ENCODE peak calls at places on chromosomes 13 and 19, in seven cellular contexts. L is PC-3, S is T-helper 9 cell, X is cardiac fibroblast, O is esophagus squamous epithelium, H is thoracic aorta, R is AG04450. W is an unnamed sample.
A peak's percentile ranks its signal among the peaks of the same experiment; 100 is the strongest.

GRCh38 chr19:56687036-56687435 is 15.5 kb upstream of the ZNF835 start:
- DNase-seq in L (peak; percentile 4), S (no peak), X (no peak), O (no peak), H (no peak), R (no peak), W (no peak)

GRCh38 chr19:1855828-1856255 is 7.5 kb downstream of the KLF16 start:
- DNase-seq in L (no peak), S (no peak), X (peak; percentile 39), O (no peak), H (no peak), R (no peak), W (no peak)

GRCh38 chr13:103859952-103860351 is 793.7 kb upstream of the SLC10A2 start:
- DNase-seq in L (no peak), S (no peak), X (no peak), O (no peak), H (no peak), R (no peak), W (no peak)

GRCh38 chr19:1232652-1233360 is 5.0 kb downstream of the CBARP start:
- DNase-seq in L (peak; percentile 42), S (no peak), X (peak; percentile 72), O (no peak), H (no peak), R (no peak), W (no peak)

GRCh38 chr13:40130871-40131636 is 475.6 kb downstream of the COG6 start:
- DNase-seq in L (peak; percentile 57), S (no peak), X (peak; percentile 59), O (no peak), H (no peak), R (no peak), W (no peak)

GRCh38 chr19:49507803-49508494 is 4.5 kb upstream of the FCGRT start:
- DNase-seq in L (no peak), S (no peak), X (no peak), O (no peak), H (no peak), R (no peak), W (no peak)

GRCh38 chr13:28329395-28330158 is 165.4 kb downstream of the FLT1 start:
- DNase-seq in L (peak; percentile 19), S (no peak), X (peak; percentile 94), O (no peak), H (peak; percentile 13), R (peak; percentile 78), W (no peak)

GRCh38 chr19:611506-611869 is 21.8 kb downstream of the HCN2 start:
- DNase-seq in L (peak; percentile 48), S (peak; percentile 25), X (peak; percentile 74), O (no peak), H (no peak), R (peak; percentile 76), W (no peak)

GRCh38 chr13:65789815-65790214 is 1440.3 kb downstream of the PCDH9 start:
- DNase-seq in L (peak; percentile 35), S (no peak), X (peak; percentile 17), O (no peak), H (no peak), R (no peak), W (no peak)

GRCh38 chr19:3067549-3067948 is 5.3 kb upstream of the TLE5 start:
- DNase-seq in L (no peak), S (no peak), X (no peak), O (no peak), H (no peak), R (no peak), W (no peak)

GRCh38 chr13:27001705-27002104 is 169.9 kb downstream of the USP12 start:
- DNase-seq in L (no peak), S (no peak), X (no peak), O (no peak), H (no peak), R (no peak), W (no peak)

GRCh38 chr19:1167687-1168561 is 6.1 kb downstream of the SBNO2 start:
- DNase-seq in L (peak; percentile 67), S (no peak), X (no peak), O (no peak), H (no peak), R (no peak), W (no peak)

GRCh38 chr19:58544591-58545285 is 874 bp downstream of the TRIM28 start:
- DNase-seq in L (peak; percentile 55), S (peak; percentile 68), X (peak; percentile 65), O (no peak), H (no peak), R (no peak), W (no peak)

W was measured in tibial nerve.